ENCODE peak calls at places on chromosome 9, in four cellular contexts. One of them, this sample, is unnamed.

GRCh38 chr9:74771262-74771585 is 116.5 kb downstream of the TRPM6 start:
- DNase-seq in IMR-90: no peak
- DNase-seq in heart right ventricle: no peak
- DNase-seq in fibroblast of mammary gland: no peak
- DNase-seq in this sample: no peak

GRCh38 chr9:32500768-32501167 is 25.2 kb downstream of the RIGI start:
- DNase-seq in IMR-90: peak; percentile 46
- DNase-seq in heart right ventricle: no peak
- DNase-seq in fibroblast of mammary gland: peak; percentile 64
- DNase-seq in this sample: peak; percentile 46

GRCh38 chr9:97543568-97543967 is 42.1 kb downstream of the TMOD1 start:
- DNase-seq in IMR-90: no peak
- DNase-seq in heart right ventricle: no peak
- DNase-seq in fibroblast of mammary gland: no peak
- DNase-seq in this sample: no peak

GRCh38 chr9:81719972-81720371 is 30.6 kb upstream of the TLE1 start:
- DNase-seq in IMR-90: no peak
- DNase-seq in heart right ventricle: no peak
- DNase-seq in fibroblast of mammary gland: no peak
- DNase-seq in this sample: no peak

GRCh38 chr9:104858846-104859245 is 69.1 kb downstream of the ABCA1 start:
- DNase-seq in IMR-90: peak; percentile 25
- DNase-seq in heart right ventricle: no peak
- DNase-seq in fibroblast of mammary gland: peak; percentile 41
- DNase-seq in this sample: no peak

GRCh38 chr9:90883661-90884060 is 82.0 kb downstream of the SYK start:
- DNase-seq in IMR-90: no peak
- DNase-seq in heart right ventricle: no peak
- DNase-seq in fibroblast of mammary gland: no peak
- DNase-seq in this sample: no peak

GRCh38 chr9:2066312-2067273 is 51.4 kb downstream of the SMARCA2 start:
- DNase-seq in IMR-90: peak; percentile 26
- DNase-seq in heart right ventricle: no peak
- DNase-seq in fibroblast of mammary gland: peak; percentile 25
- DNase-seq in this sample: peak; percentile 51

GRCh38 chr9:69120380-69121154 is 53.5 kb upstream of the TJP2 start:
- DNase-seq in IMR-90: no peak
- DNase-seq in heart right ventricle: peak; percentile 24
- DNase-seq in fibroblast of mammary gland: no peak
- DNase-seq in this sample: no peak

GRCh38 chr9:38118862-38119435 is 49.9 kb upstream of the SHB start:
- DNase-seq in IMR-90: no peak
- DNase-seq in heart right ventricle: no peak
- DNase-seq in fibroblast of mammary gland: no peak
- DNase-seq in this sample: no peak

GRCh38 chr9:120659209-120659608 is 55.1 kb downstream of the MEGF9 start:
- DNase-seq in IMR-90: no peak
- DNase-seq in heart right ventricle: no peak
- DNase-seq in fibroblast of mammary gland: no peak
- DNase-seq in this sample: no peak

GRCh38 chr9:137696526-137696925 is 77.7 kb downstream of the EHMT1 start:
- DNase-seq in IMR-90: no peak
- DNase-seq in heart right ventricle: no peak
- DNase-seq in fibroblast of mammary gland: no peak
- DNase-seq in this sample: no peak

GRCh38 chr9:27487927-27488326 is 36.2 kb upstream of the IFNK start:
- DNase-seq in IMR-90: no peak
- DNase-seq in heart right ventricle: no peak
- DNase-seq in fibroblast of mammary gland: no peak
- DNase-seq in this sample: no peak
- TF ChIP-seq CTCF in IMR-90: no peak
- TF ChIP-seq CTCF in heart right ventricle: no peak
- TF ChIP-seq CTCF in fibroblast of mammary gland: no peak
- TF ChIP-seq CTCF in this sample: no peak

GRCh38 chr9:4680178-4680535 is 788 bp downstream of the CDC37L1 start:
- DNase-seq in IMR-90: no peak
- DNase-seq in heart right ventricle: no peak
- DNase-seq in fibroblast of mammary gland: no peak
- DNase-seq in this sample: peak; percentile 35
- H3K4me3 ChIP-seq in IMR-90: peak overlapping the region; percentile 60
- H3K4me3 ChIP-seq in heart right ventricle: peak overlapping the region; percentile 94
- H3K4me3 ChIP-seq in fibroblast of mammary gland: peak overlapping the region; percentile 75
- H3K4me3 ChIP-seq in this sample: peak overlapping the region; percentile 94

DNA sequence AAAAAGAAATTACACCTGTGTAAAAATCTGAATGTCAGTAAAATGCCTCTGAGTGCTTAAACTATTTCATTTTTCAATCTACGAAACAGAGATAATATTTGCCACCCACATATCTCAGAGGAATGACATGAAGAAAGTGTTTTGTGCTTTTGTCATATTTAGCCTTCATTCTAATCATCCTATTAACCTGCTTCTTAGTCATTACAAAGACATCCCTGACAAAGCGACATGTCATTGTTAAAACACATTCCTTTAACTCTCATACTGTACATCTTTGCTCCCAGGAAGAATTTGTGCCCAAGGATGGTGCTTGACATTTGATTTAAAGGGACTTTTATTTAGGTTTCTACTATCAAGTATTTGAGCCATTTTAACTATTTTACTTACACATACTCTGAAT is 275.9 kb downstream of the DMRTA1 start:
- DNase-seq in IMR-90: no peak
- DNase-seq in heart right ventricle: no peak
- DNase-seq in fibroblast of mammary gland: peak; percentile 1
- DNase-seq in this sample: no peak
- TF ChIP-seq CTCF in IMR-90: no peak
- TF ChIP-seq CTCF in heart right ventricle: no peak
- TF ChIP-seq CTCF in fibroblast of mammary gland: no peak
- TF ChIP-seq CTCF in this sample: no peak

GRCh38 chr9:14309403-14309802 is 4.5 kb downstream of the NFIB start:
- DNase-seq in IMR-90: peak; percentile 24
- DNase-seq in heart right ventricle: no peak
- DNase-seq in fibroblast of mammary gland: peak; percentile 67
- DNase-seq in this sample: peak; percentile 87
- H3K4me3 ChIP-seq in IMR-90: no peak overlapping the region
- H3K4me3 ChIP-seq in heart right ventricle: peak overlapping the region; percentile 68
- H3K4me3 ChIP-seq in fibroblast of mammary gland: no peak overlapping the region
- H3K4me3 ChIP-seq in this sample: peak overlapping the region; percentile 1

GRCh38 chr9:134458111-134458845 is 132.0 kb downstream of the RXRA start:
- DNase-seq in IMR-90: peak; percentile 55
- DNase-seq in heart right ventricle: no peak
- DNase-seq in fibroblast of mammary gland: peak; percentile 40
- DNase-seq in this sample: peak; percentile 57
- TF ChIP-seq CTCF in IMR-90: no peak
- TF ChIP-seq CTCF in heart right ventricle: no peak
- TF ChIP-seq CTCF in fibroblast of mammary gland: no peak
- TF ChIP-seq CTCF in this sample: no peak

DNA sequence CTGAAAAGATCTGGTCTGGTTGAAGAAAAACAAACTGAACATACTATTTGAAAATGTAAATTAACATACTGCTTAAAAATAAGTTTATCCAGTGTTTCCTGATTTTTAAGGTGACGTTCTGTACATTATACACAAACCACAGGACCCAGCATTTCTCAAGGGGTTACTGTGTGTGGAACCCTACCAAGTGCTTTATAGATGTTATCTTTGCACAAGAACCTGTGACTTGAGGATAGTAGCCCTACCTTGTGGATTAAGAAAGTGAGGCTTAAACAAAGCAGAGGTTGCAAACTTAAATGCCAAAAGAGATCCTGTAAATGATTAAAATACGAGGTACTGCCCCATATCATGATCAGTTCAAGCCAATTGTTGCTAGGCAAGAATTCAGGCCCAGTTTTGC is 4.7 kb downstream of the KLF9 start:
- DNase-seq in IMR-90: no peak
- DNase-seq in heart right ventricle: no peak
- DNase-seq in fibroblast of mammary gland: peak; percentile 41
- DNase-seq in this sample: no peak
- H3K4me3 ChIP-seq in IMR-90: peak overlapping the region; percentile 7
- H3K4me3 ChIP-seq in heart right ventricle: peak overlapping the region; percentile 89
- H3K4me3 ChIP-seq in fibroblast of mammary gland: peak overlapping the region; percentile 99
- H3K4me3 ChIP-seq in this sample: peak overlapping the region; percentile 99

DNA sequence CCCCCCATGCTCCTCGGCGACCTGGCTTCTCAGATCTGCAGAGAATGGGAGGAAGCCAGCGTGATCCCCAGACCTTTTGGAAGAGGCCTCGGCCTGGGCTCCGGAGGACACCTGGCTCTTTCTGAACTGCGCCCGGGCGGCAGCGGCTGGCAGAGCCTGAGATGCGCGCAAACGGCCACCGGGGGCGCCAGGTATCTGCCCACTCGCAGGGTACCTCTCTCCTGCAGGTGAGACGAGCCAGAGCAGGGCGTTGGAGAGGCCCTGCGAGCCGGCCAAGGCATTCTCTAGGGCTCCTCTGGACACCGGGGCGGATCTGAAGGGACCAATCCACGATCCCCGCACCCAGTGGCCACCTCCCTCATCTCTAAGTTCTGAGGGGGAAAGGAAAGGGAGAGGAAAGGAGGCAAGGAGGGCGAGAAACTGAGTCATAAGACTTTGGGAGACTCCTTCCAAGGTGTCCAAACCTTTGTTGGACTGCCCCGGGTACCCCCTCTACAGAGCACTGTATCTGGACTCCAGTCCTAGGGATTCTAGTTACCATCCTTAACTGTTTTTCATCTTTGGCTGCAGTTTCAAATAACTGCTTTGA is 55.0 kb upstream of the SLC46A2 start:
- DNase-seq in IMR-90: no peak
- DNase-seq in heart right ventricle: no peak
- DNase-seq in fibroblast of mammary gland: no peak
- DNase-seq in this sample: no peak
- TF ChIP-seq CTCF in IMR-90: no peak
- TF ChIP-seq CTCF in heart right ventricle: no peak
- TF ChIP-seq CTCF in fibroblast of mammary gland: no peak
- TF ChIP-seq CTCF in this sample: peak; percentile 9